ENCODE peak calls at places on chromosomes 7 and 10, in six cellular contexts. M is ELF-1; Z is HEK293T; K is heart left ventricle; P is endothelial cell; F is naive thymus-derived CD8-positive, alpha-beta T cell. U is an unnamed sample.
A peak's percentile ranks its signal among the peaks of the same experiment; 100 is the strongest.

GRCh38 chr7:130961128-130961601 is 227.2 kb upstream of the KLF14 start:
- DNase-seq in M (no peak), Z (no peak), K (no peak), P (no peak), F (peak; percentile 81), U (no peak)

GRCh38 chr7:123725586-123726171 is 23.1 kb downstream of the WASL start:
- DNase-seq in M (no peak), Z (peak; percentile 13), K (no peak), P (no peak), F (no peak), U (no peak)

GRCh38 chr7:82674319-82674718 is 230.7 kb upstream of the CACNA2D1 start:
- DNase-seq in M (no peak), Z (no peak), K (no peak), P (no peak), F (no peak), U (no peak)

GRCh38 chr10:101007099-101007711 is 7.6 kb downstream of the LZTS2 start:
- DNase-seq in M (no peak), Z (no peak), K (no peak), P (no peak), F (no peak), U (no peak)

GRCh38 chr10:24419067-24419466 is 210.1 kb downstream of the KIAA1217 start:
- DNase-seq in M (no peak), Z (no peak), K (no peak), P (no peak), F (no peak), U (no peak)

GRCh38 chr10:6119962-6120361 is 31.1 kb downstream of the RBM17 start:
- DNase-seq in M (no peak), Z (no peak), K (no peak), P (no peak), F (no peak), U (no peak)

GRCh38 chr10:14089556-14090297 is 241.0 kb downstream of the FRMD4A start:
- DNase-seq in M (no peak), Z (no peak), K (no peak), P (no peak), F (no peak), U (no peak)

GRCh38 chr10:24008164-24009066 is 200.5 kb upstream of the KIAA1217 start:
- DNase-seq in M (peak; percentile 53), Z (no peak), K (peak; percentile 14), P (no peak), F (no peak), U (no peak)

GRCh38 chr7:152089183-152089582 is 63.7 kb downstream of the GALNT11 start:
- DNase-seq in M (no peak), Z (no peak), K (no peak), P (no peak), F (no peak), U (no peak)

GRCh38 chr7:55214707-55215106 is 150.4 kb upstream of the LANCL2 start:
- DNase-seq in M (no peak), Z (no peak), K (no peak), P (no peak), F (no peak), U (no peak)

GRCh38 chr10:43132796-43133195 is 5.4 kb upstream of the CSGALNACT2 start:
- DNase-seq in M (no peak), Z (no peak), K (no peak), P (no peak), F (no peak), U (no peak)

GRCh38 chr10:108384378-108384777 is 1219.9 kb upstream of the SORCS1 start:
- DNase-seq in M (no peak), Z (no peak), K (no peak), P (no peak), F (no peak), U (no peak)

GRCh38 chr7:38052786-38053185 is 125.3 kb upstream of the STARD3NL start:
- DNase-seq in M (no peak), Z (no peak), K (no peak), P (no peak), F (no peak), U (no peak)

GRCh38 chr7:135291809-135292253 is 58.2 kb downstream of the STRA8 start:
- DNase-seq in M (no peak), Z (no peak), K (no peak), P (no peak), F (no peak), U (no peak)

GRCh38 chr7:1987084-1987535 is 245.6 kb downstream of the MAD1L1 start:
- DNase-seq in M (no peak), Z (no peak), K (no peak), P (no peak), F (no peak), U (peak; percentile 2)

GRCh38 chr10:84706875-84707274 is 378.5 kb downstream of the CCSER2 start:
- DNase-seq in M (peak; percentile 6), Z (no peak), K (no peak), P (no peak), F (no peak), U (no peak)

GRCh38 chr7:27192546-27193334 is 7.2 kb downstream of the HOXA13 start:
- DNase-seq in M (peak; percentile 22), Z (no peak), K (no peak), P (no peak), F (no peak), U (no peak)

GRCh38 chr10:70890917-70891431 is 2.6 kb upstream of the PCBD1 start:
- DNase-seq in M (peak; percentile 40), Z (no peak), K (peak; percentile 80), P (no peak), F (no peak), U (peak; percentile 94)

GRCh38 chr7:35849158-35849831 is 48.4 kb downstream of the SEPTIN7 start:
- DNase-seq in M (peak; percentile 30), Z (peak; percentile 14), K (no peak), P (no peak), F (no peak), U (peak; percentile 19)

GRCh38 chr7:29375641-29376562 is 181.3 kb downstream of the CHN2 start:
- DNase-seq in M (peak; percentile 33), Z (no peak), K (no peak), P (no peak), F (no peak), U (no peak)

GRCh38 chr7:95327356-95327755 is 3.0 kb upstream of the PON1 start:
- DNase-seq in M (no peak), Z (no peak), K (no peak), P (no peak), F (no peak), U (no peak)

GRCh38 chr10:110860576-110861241 is 11.0 kb upstream of the PDCD4 start:
- DNase-seq in M (no peak), Z (no peak), K (no peak), P (no peak), F (peak; percentile 86), U (peak; percentile 40)

GRCh38 chr7:75957021-75957736 is 37.2 kb downstream of the TMEM120A start:
- DNase-seq in M (peak; percentile 87), Z (no peak), K (no peak), P (no peak), F (no peak), U (no peak)

GRCh38 chr10:33236916-33237315 is 97.6 kb downstream of the NRP1 start:
- DNase-seq in M (no peak), Z (no peak), K (no peak), P (no peak), F (no peak), U (no peak)

GRCh38 chr10:29237786-29238185 is 51.1 kb upstream of the LYZL1 start:
- DNase-seq in M (peak; percentile 76), Z (no peak), K (no peak), P (no peak), F (no peak), U (no peak)

GRCh38 chr7:92598310-92598981 is 8.3 kb upstream of the FAM133B start:
- DNase-seq in M (no peak), Z (no peak), K (no peak), P (no peak), F (no peak), U (no peak)

GRCh38 chr7:6035165-6035564 is 4.0 kb downstream of the ANKRD61 start:
- DNase-seq in M (no peak), Z (no peak), K (no peak), P (no peak), F (no peak), U (no peak)

GRCh38 chr10:30898964-30899363 is 132.7 kb downstream of the ZNF438 start:
- DNase-seq in M (no peak), Z (no peak), K (no peak), P (no peak), F (no peak), U (no peak)

GRCh38 chr10:13907570-13907969 is 320.8 kb downstream of the PRPF18 start:
- DNase-seq in M (no peak), Z (no peak), K (no peak), P (no peak), F (no peak), U (no peak)

GRCh38 chr7:31497501-31497900 is 16.4 kb upstream of the ITPRID1 start:
- DNase-seq in M (no peak), Z (no peak), K (no peak), P (no peak), F (no peak), U (no peak)

GRCh38 chr7:93690021-93690420 is 115.5 kb upstream of the CALCR start:
- DNase-seq in M (no peak), Z (no peak), K (no peak), P (no peak), F (no peak), U (no peak)

GRCh38 chr7:130273863-130274262 is 7.2 kb downstream of the CPA2 start:
- DNase-seq in M (peak; percentile 34), Z (no peak), K (peak; percentile 24), P (peak; percentile 10), F (no peak), U (no peak)